ENCODE peak calls at places on chromosomes 7 and 10, in four cellular contexts. T is HepG2, G is H1, A is GM12878. X is an unnamed sample. For H3K4me1, the result is how much of the 10 kb centered on the place peaks cover.

GRCh38 chr7:4957847-4958476 is 1.0 kb downstream of the MMD2 start:
- DNase-seq in T (no peak), G (peak), A (no peak), X (no peak)

GRCh38 chr10:44471410-44471809 is 86.5 kb upstream of the CXCL12 start:
- DNase-seq in T (no peak), G (no peak), A (no peak), X (no peak)

GRCh38 chr7:68309806-68310205 is 1288.5 kb upstream of the AUTS2 start:
- DNase-seq in T (no peak), G (no peak), A (no peak), X (no peak)

GRCh38 chr10:15084502-15084922 is 4.1 kb downstream of the ACBD7 start:
- DNase-seq in T (peak), G (no peak), A (no peak), X (no peak)

GRCh38 chr7:77833136-77833535 is 34.6 kb downstream of the PHTF2 start:
- DNase-seq in T (no peak), G (no peak), A (no peak), X (no peak)

GRCh38 chr10:72253002-72253401 is 20.7 kb upstream of the DDIT4 start:
- DNase-seq in T (no peak), G (no peak), A (no peak), X (no peak)

GRCh38 chr7:140292438-140292837 is 105.9 kb downstream of the SLC37A3 start:
- DNase-seq in T (no peak), G (no peak), A (no peak), X (no peak)

GRCh38 chr7:106623846-106624245 is 37.1 kb downstream of the CCDC71L start:
- DNase-seq in T (no peak), G (no peak), A (no peak), X (no peak)

GRCh38 chr10:22573820-22574569 is 140.4 kb downstream of the PIP4K2A start:
- DNase-seq in T (peak), G (peak), A (no peak), X (peak)

GRCh38 chr7:16431646-16432424 is 10.5 kb upstream of the CRPPA start:
- DNase-seq in T (peak), G (no peak), A (no peak), X (peak)

GRCh38 chr10:14843327-14843988 is 5.4 kb downstream of the HSPA14 start:
- DNase-seq in T (no peak), G (no peak), A (no peak), X (no peak)

GRCh38 chr10:101139421-101139911 is 8.4 kb downstream of the TLX1 start:
- DNase-seq in T (peak), G (peak), A (no peak), X (no peak)

GRCh38 chr7:129525225-129525862 is 23.0 kb downstream of the SMKR1 start:
- DNase-seq in T (no peak), G (no peak), A (no peak), X (no peak)

GRCh38 chr7:41007351-41007751 is 695.5 kb downstream of the INHBA start:
- DNase-seq in T (no peak), G (no peak), A (no peak), X (no peak)

GRCh38 chr7:41005381-41005901 is 697.4 kb downstream of the INHBA start:
- DNase-seq in T (no peak), G (no peak), A (no peak), X (no peak)

GRCh38 chr7:41000042-41000441 is 702.8 kb downstream of the INHBA start:
- DNase-seq in T (no peak), G (no peak), A (no peak), X (no peak)

GRCh38 chr7:41006591-41006990 is 696.3 kb downstream of the INHBA start:
- DNase-seq in T (no peak), G (no peak), A (no peak), X (no peak)

DNA sequence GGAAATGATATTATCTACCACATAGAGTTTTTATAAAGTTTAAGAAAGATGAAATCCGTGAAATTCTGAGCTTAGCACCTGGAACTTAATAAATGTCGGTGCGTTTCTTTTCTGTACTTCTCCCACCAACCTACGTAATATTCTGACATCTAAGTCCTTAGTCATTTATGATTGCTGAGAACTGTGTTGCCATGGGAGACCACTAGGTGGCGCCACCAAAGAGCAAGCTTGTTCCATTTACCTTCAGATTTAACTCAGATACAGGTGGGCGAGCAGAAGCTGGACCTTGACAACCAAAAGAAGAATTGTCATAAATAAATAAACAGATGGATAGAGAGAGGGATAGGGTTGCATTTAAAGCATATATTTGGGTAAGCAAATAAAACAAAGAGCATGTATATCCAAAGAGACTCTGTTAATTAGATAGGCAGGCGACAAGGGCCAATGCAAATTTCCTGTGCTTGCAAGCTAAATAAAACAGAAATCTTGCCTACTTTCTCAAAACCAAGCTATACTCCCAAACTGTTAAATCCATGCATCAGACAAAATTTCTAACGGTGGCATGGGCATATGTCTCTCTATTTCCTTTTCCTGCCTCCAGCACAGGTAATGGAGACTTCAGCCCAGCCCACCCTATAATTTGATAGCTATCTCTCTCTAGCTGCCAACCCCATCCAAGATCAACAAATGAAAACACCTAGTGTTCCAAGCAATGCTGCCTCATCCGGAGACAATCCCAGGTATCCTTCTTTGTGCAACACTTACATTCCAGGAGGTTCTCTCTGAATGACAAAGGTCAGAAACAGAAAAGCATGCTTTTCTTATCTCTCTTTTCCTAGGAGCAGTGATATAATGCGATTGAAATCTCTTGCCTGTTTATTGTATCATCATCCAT is 699.6 kb downstream of the INHBA start:
- DNase-seq in T (peak), G (peak), A (peak), X (peak)
- H3K4me1 ChIP-seq in T (under half), G (under half), A (under half), X (under half)

GRCh38 chr7:45684910-45685618 is 110.9 kb downstream of the ADCY1 start:
- DNase-seq in T (no peak), G (peak), A (no peak), X (no peak)
- TF ChIP-seq SUZ12 in T (no peak), G (no peak), A (no peak), X (no peak)

DNA sequence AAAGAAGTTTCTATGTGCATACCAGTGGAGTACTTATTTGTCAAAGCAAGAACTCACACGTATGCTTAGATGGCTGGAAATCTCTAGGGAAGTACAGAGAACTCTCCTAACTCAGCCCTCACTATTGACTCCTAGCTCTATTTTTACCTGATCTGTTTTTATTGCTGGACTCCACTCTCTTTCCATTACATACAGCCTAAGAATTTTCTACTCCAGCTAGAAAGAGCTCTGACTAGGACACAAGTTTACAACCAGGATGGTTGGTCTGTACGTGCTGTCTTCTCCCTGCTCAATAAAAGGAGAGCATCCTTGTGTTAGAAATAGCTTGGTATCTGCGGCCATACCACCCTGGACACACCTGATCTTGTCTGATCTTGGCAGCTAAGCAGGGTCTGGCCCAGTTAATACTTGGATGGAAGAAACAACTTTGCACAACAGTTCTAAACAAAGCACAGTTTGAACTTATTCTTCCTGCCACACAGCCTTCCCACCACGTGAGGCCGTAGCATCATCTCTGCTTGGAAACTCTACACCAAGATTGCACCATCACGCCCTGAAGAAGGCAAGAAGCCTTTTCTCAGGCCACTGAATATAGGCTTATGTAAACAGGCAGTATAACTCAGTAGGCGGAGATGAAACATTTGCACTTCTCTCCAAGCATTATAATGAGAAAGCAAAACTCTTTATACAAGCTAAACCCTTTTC is 50.7 kb downstream of the KCNMA1 start:
- DNase-seq in T (no peak), G (no peak), A (no peak), X (no peak)
- H3K4me1 ChIP-seq in T (under half), G (under half), A (under half), X (under half)

GRCh38 chr7:30881448-30881847 is 30.2 kb upstream of the AQP1 start:
- DNase-seq in T (no peak), G (no peak), A (no peak), X (no peak)

GRCh38 chr7:30880090-30880704 is 31.5 kb upstream of the AQP1 start:
- DNase-seq in T (no peak), G (no peak), A (no peak), X (no peak)

GRCh38 chr7:30879139-30880089 is 32.2 kb upstream of the AQP1 start:
- DNase-seq in T (no peak), G (no peak), A (no peak), X (peak)

GRCh38 chr7:30877993-30878392 is 33.7 kb upstream of the AQP1 start:
- DNase-seq in T (no peak), G (no peak), A (no peak), X (no peak)

GRCh38 chr7:30880941-30881340 is 30.7 kb upstream of the AQP1 start:
- DNase-seq in T (no peak), G (no peak), A (no peak), X (no peak)
- TF ChIP-seq SUZ12 in T (no peak), G (no peak), A (no peak), X (no peak)

DNA sequence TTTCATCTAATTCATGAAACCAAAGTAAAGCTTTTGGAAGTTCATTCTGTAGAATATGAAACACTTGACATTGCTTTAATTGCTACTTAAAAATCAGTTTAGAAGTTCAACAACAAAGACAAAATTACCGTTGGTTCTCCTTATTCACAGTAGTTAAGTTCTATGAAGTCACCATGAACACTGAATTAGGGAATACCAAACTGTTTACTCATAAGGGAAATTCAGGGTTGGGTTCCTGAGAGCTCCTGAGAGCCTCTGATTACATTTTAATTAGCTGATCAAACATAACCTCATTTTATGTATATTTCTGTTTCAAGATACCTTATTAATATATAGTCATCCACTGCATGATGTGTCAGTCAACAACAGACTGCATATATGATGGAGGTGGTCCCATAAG is 46.1 kb downstream of the ZNF438 start:
- DNase-seq in T (no peak), G (no peak), A (no peak), X (no peak)
- H3K4me1 ChIP-seq in T (under half), G (under half), A (under half), X (under half)